ENCODE peak calls at places on chromosomes 4 and X, in five cellular contexts. One of them, this sample, is unnamed.

GRCh38 chrX:19747672-19748610 is 139.5 kb downstream of the SH3KBP1 start:
- DNase-seq in ascending aorta: no peak
- DNase-seq in T-helper 1 cell: peak
- DNase-seq in activated T-cell treated with anti-CD3 and anti-CD28 coated beads for 48 hours: peak
- DNase-seq in IMR-90: no peak
- DNase-seq in this sample: no peak

GRCh38 chr4:4912155-4912554 is 52.7 kb downstream of the MSX1 start:
- DNase-seq in ascending aorta: no peak
- DNase-seq in T-helper 1 cell: no peak
- DNase-seq in activated T-cell treated with anti-CD3 and anti-CD28 coated beads for 48 hours: no peak
- DNase-seq in IMR-90: no peak
- DNase-seq in this sample: no peak

GRCh38 chr4:101039367-101039766 is 308.0 kb downstream of the PPP3CA start:
- DNase-seq in ascending aorta: no peak
- DNase-seq in T-helper 1 cell: peak
- DNase-seq in activated T-cell treated with anti-CD3 and anti-CD28 coated beads for 48 hours: no peak
- DNase-seq in IMR-90: no peak
- DNase-seq in this sample: no peak

GRCh38 chrX:9048801-9049200 is 14.9 kb upstream of the FAM9B start:
- DNase-seq in ascending aorta: no peak
- DNase-seq in T-helper 1 cell: no peak
- DNase-seq in activated T-cell treated with anti-CD3 and anti-CD28 coated beads for 48 hours: no peak
- DNase-seq in IMR-90: no peak
- DNase-seq in this sample: no peak

GRCh38 chr4:137632842-137633241 is 100.5 kb upstream of the PCDH18 start:
- DNase-seq in ascending aorta: no peak
- DNase-seq in T-helper 1 cell: no peak
- DNase-seq in activated T-cell treated with anti-CD3 and anti-CD28 coated beads for 48 hours: no peak
- DNase-seq in IMR-90: no peak
- DNase-seq in this sample: no peak

GRCh38 chr4:185841451-185841850 is 29.5 kb upstream of the SORBS2 start:
- DNase-seq in ascending aorta: no peak
- DNase-seq in T-helper 1 cell: no peak
- DNase-seq in activated T-cell treated with anti-CD3 and anti-CD28 coated beads for 48 hours: no peak
- DNase-seq in IMR-90: no peak
- DNase-seq in this sample: no peak

GRCh38 chr4:153418581-153418980 is 47.6 kb upstream of the TMEM131L start:
- DNase-seq in ascending aorta: no peak
- DNase-seq in T-helper 1 cell: no peak
- DNase-seq in activated T-cell treated with anti-CD3 and anti-CD28 coated beads for 48 hours: no peak
- DNase-seq in IMR-90: peak
- DNase-seq in this sample: no peak

GRCh38 chr4:1396806-1397455 is 9.3 kb downstream of the NKX1-1 start:
- DNase-seq in ascending aorta: no peak
- DNase-seq in T-helper 1 cell: no peak
- DNase-seq in activated T-cell treated with anti-CD3 and anti-CD28 coated beads for 48 hours: no peak
- DNase-seq in IMR-90: no peak
- DNase-seq in this sample: no peak

GRCh38 chr4:184534511-184535391 is 60.4 kb upstream of the IRF2 start:
- DNase-seq in ascending aorta: no peak
- DNase-seq in T-helper 1 cell: no peak
- DNase-seq in activated T-cell treated with anti-CD3 and anti-CD28 coated beads for 48 hours: no peak
- DNase-seq in IMR-90: peak
- DNase-seq in this sample: no peak

GRCh38 chr4:18390655-18391369 is 369.3 kb upstream of the LCORL start:
- DNase-seq in ascending aorta: no peak
- DNase-seq in T-helper 1 cell: no peak
- DNase-seq in activated T-cell treated with anti-CD3 and anti-CD28 coated beads for 48 hours: no peak
- DNase-seq in IMR-90: no peak
- DNase-seq in this sample: no peak

GRCh38 chr4:172927096-172927495 is 241.5 kb upstream of the GALNT7 start:
- DNase-seq in ascending aorta: no peak
- DNase-seq in T-helper 1 cell: no peak
- DNase-seq in activated T-cell treated with anti-CD3 and anti-CD28 coated beads for 48 hours: no peak
- DNase-seq in IMR-90: no peak
- DNase-seq in this sample: no peak

This sample was measured in esophagus squamous epithelium.